ENCODE peak calls at places on chromosome 7, in four cellular contexts. Z, H, P and M are unnamed samples.

GRCh38 chr7:20786779-20787651 is at the start of gene SP8:
- DNase-seq in Z (peak), H (no peak), P (no peak), M (peak)

GRCh38 chr7:137480824-137481365 is 137.4 kb upstream of the PTN start:
- DNase-seq in Z (no peak), H (no peak), P (no peak), M (peak)

GRCh38 chr7:71735961-71736556 is 604.1 kb downstream of the GALNT17 start:
- DNase-seq in Z (peak), H (peak), P (peak), M (peak)

GRCh38 chr7:55360486-55360885 is 4.7 kb upstream of the LANCL2 start:
- DNase-seq in Z (no peak), H (no peak), P (no peak), M (no peak)

GRCh38 chr7:106775552-106775936 is 89.5 kb upstream of the PIK3CG start:
- DNase-seq in Z (no peak), H (no peak), P (peak), M (no peak)

GRCh38 chr7:45988405-45989057 is 67.5 kb upstream of the IGFBP3 start:
- DNase-seq in Z (no peak), H (no peak), P (no peak), M (no peak)

GRCh38 chr7:147052818-147053217 is 936.2 kb downstream of the CNTNAP2 start:
- DNase-seq in Z (no peak), H (no peak), P (no peak), M (no peak)

GRCh38 chr7:3188946-3189345 is 112.1 kb upstream of the SDK1 start:
- DNase-seq in Z (no peak), H (no peak), P (no peak), M (no peak)

GRCh38 chr7:133910761-133911160 is 216.4 kb upstream of the LRGUK start:
- DNase-seq in Z (peak), H (no peak), P (no peak), M (peak)

GRCh38 chr7:25389489-25390106 is 161.3 kb upstream of the NPVF start:
- DNase-seq in Z (peak), H (no peak), P (no peak), M (peak)

GRCh38 chr7:18555120-18555519 is 59.6 kb downstream of the HDAC9 start:
- DNase-seq in Z (no peak), H (no peak), P (no peak), M (no peak)

GRCh38 chr7:139895141-139895829 is 66.2 kb downstream of the TBXAS1 start:
- DNase-seq in Z (no peak), H (no peak), P (no peak), M (no peak)

GRCh38 chr7:75958802-75959543 is 35.4 kb downstream of the TMEM120A start:
- DNase-seq in Z (no peak), H (no peak), P (peak), M (no peak)

GRCh38 chr7:74042746-74043522 is 15.0 kb downstream of the ELN start:
- DNase-seq in Z (peak), H (no peak), P (no peak), M (peak)

GRCh38 chr7:18330563-18330962 is 165.0 kb upstream of the HDAC9 start:
- DNase-seq in Z (no peak), H (no peak), P (no peak), M (no peak)

GRCh38 chr7:91082038-91082437 is 182.2 kb upstream of the FZD1 start:
- DNase-seq in Z (no peak), H (no peak), P (no peak), M (no peak)